ENCODE peak calls at places on chromosomes 13 and 19, in seven cellular contexts. W, A, C, I, J, S and X are unnamed samples.
A peak's percentile ranks its signal among the peaks of the same experiment; 100 is the strongest.

GRCh38 chr19:3986260-3987041 is 1.2 kb upstream of the EEF2 start:
- DNase-seq in W (no peak), A (no peak), C (peak; percentile 85), I (peak; percentile 78), J (no peak), S (peak; percentile 56), X (no peak)

GRCh38 chr13:28336193-28336657 is 158.7 kb downstream of the FLT1 start:
- DNase-seq in W (no peak), A (no peak), C (no peak), I (no peak), J (peak; percentile 21), S (peak; percentile 38), X (no peak)

GRCh38 chr19:10567696-10568443 is 909 bp downstream of the CDKN2D start:
- DNase-seq in W (no peak), A (no peak), C (no peak), I (no peak), J (no peak), S (no peak), X (no peak)

GRCh38 chr19:20999731-21000352 is 20.6 kb upstream of the ZNF430 start:
- DNase-seq in W (peak; percentile 94), A (peak; percentile 89), C (peak; percentile 65), I (peak; percentile 90), J (peak; percentile 77), S (peak; percentile 92), X (peak; percentile 81)

GRCh38 chr13:29594310-29594709 is 1.2 kb downstream of the SLC7A1 start:
- DNase-seq in W (peak; percentile 92), A (peak; percentile 68), C (peak; percentile 49), I (peak; percentile 69), J (peak; percentile 40), S (no peak), X (no peak)

GRCh38 chr19:8449830-8450229 is 5.1 kb downstream of the HNRNPM start:
- DNase-seq in W (no peak), A (no peak), C (no peak), I (peak; percentile 46), J (no peak), S (no peak), X (no peak)

GRCh38 chr19:19627716-19628498 is at the start of gene LPAR2:
- DNase-seq in W (no peak), A (no peak), C (no peak), I (peak; percentile 73), J (no peak), S (no peak), X (no peak)

GRCh38 chr19:34686455-34686854 is 9.0 kb downstream of the ZNF302 start:
- DNase-seq in W (no peak), A (no peak), C (no peak), I (no peak), J (no peak), S (no peak), X (no peak)

GRCh38 chr13:106276876-106277275 is 258.6 kb downstream of the EFNB2 start:
- DNase-seq in W (no peak), A (no peak), C (no peak), I (no peak), J (no peak), S (no peak), X (no peak)

GRCh38 chr13:51475727-51476521 is 23.1 kb upstream of the INTS6 start:
- DNase-seq in W (no peak), A (no peak), C (no peak), I (no peak), J (no peak), S (no peak), X (no peak)

GRCh38 chr19:43984687-43985000 is 656 bp downstream of the ZNF155 start:
- DNase-seq in W (no peak), A (no peak), C (no peak), I (no peak), J (no peak), S (peak; percentile 26), X (no peak)

GRCh38 chr19:33747273-33747672 is 49.4 kb upstream of the KCTD15 start:
- DNase-seq in W (no peak), A (no peak), C (no peak), I (no peak), J (no peak), S (no peak), X (no peak)

GRCh38 chr13:43425234-43425633 is 361.5 kb downstream of the ENOX1 start:
- DNase-seq in W (no peak), A (no peak), C (no peak), I (no peak), J (no peak), S (no peak), X (no peak)

GRCh38 chr19:49859838-49860715 is 7.3 kb downstream of the PNKP start:
- DNase-seq in W (no peak), A (no peak), C (no peak), I (no peak), J (no peak), S (no peak), X (no peak)

GRCh38 chr19:35458821-35459391 is 10.8 kb downstream of the FFAR2 start:
- DNase-seq in W (no peak), A (no peak), C (no peak), I (peak; percentile 87), J (no peak), S (no peak), X (no peak)

DNA sequence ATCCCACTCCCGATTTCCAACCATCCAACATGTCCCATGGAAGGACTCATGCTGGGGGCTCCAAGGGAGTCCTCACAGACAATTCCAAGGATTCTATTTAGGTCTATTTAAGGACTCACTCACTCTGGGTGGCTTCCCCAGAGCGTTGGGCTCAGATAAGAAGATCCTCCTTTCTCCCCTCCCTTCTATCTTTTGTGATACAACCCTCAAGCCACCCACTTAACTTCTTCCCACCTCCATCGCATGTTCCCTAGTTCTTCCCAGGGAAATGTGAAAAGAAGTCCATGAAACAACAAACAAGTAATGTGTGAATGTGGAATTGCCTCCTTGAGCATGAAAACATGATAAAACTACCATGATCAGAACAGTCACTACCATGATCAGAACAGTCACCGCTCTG is 29.4 kb downstream of the INSR start:
- DNase-seq in W (no peak), A (no peak), C (no peak), I (no peak), J (no peak), S (no peak), X (no peak)
- H3K27ac ChIP-seq in W (peak overlapping the region; percentile 41), A (no peak overlapping the region), C (no peak overlapping the region), I (peak overlapping the region; percentile 79), J (peak overlapping the region; percentile 92), S (peak overlapping the region; percentile 35), X (no peak overlapping the region)

DNA sequence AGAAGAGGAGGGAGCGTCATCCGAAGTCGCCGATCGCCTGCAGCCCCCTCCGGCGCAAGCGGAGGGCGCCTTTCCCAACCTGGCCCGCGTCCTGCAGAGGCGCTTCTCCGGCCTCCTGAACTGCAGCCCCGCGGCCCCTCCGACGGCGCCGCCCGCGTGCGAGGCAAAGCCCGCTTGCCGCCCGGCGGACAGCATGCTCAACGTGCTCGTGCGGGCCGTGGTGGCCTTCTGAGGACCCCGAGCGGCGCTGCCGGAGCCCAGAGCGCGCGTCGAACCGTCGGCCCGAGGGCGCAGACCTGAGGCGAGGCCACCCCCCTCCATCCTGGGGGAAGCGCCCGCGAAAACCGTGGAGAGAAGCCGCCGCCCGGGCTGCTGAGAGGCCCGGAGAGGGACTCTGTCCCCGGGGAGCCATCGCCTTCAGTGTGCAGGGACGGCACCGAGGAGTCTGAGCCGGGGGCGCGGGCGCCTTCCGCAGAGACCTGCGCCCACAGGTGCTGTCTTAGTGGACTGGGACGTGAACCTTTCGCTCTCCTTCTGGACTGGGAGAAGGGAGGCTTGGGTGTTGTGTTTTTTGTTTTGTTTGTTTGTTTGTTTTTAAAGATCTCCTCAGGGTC is 3.5 kb downstream of the IER2 start:
- DNase-seq in W (no peak), A (no peak), C (peak; percentile 73), I (peak; percentile 60), J (peak; percentile 59), S (no peak), X (no peak)
- TF ChIP-seq CTCF in W (peak; percentile 19), A (no peak), C (no peak), I (no peak), J (peak; percentile 17), S (no peak), X (peak; percentile 3)

GRCh38 chr19:42466521-42467436 is 24.0 kb upstream of the CXCL17 start:
- DNase-seq in W (no peak), A (no peak), C (no peak), I (no peak), J (no peak), S (no peak), X (no peak)
- H3K4me1 ChIP-seq in W (peaks cover 9% of the 10 kb centered on the region), A (no peaks in the 10 kb centered on the region), C (no peaks in the 10 kb centered on the region), I (peaks cover 7% of the 10 kb centered on the region), J (no peaks in the 10 kb centered on the region), S (peaks cover 17% of the 10 kb centered on the region), X (peaks cover 2% of the 10 kb centered on the region)

GRCh38 chr19:6279620-6279930 is 200 bp downstream of the MLLT1 start:
- DNase-seq in W (no peak), A (no peak), C (no peak), I (no peak), J (no peak), S (no peak), X (no peak)

GRCh38 chr19:6278051-6278450 is 1.7 kb downstream of the MLLT1 start:
- DNase-seq in W (no peak), A (no peak), C (no peak), I (no peak), J (no peak), S (no peak), X (no peak)

GRCh38 chr19:6276447-6276846 is 3.3 kb downstream of the MLLT1 start:
- DNase-seq in W (peak; percentile 93), A (peak; percentile 87), C (peak; percentile 94), I (peak; percentile 59), J (peak; percentile 81), S (peak; percentile 65), X (no peak)

GRCh38 chr19:6279931-6280591 is at the start of gene MLLT1:
- DNase-seq in W (peak; percentile 99), A (peak; percentile 95), C (peak; percentile 98), I (peak; percentile 96), J (peak; percentile 98), S (peak; percentile 98), X (peak; percentile 93)

DNA sequence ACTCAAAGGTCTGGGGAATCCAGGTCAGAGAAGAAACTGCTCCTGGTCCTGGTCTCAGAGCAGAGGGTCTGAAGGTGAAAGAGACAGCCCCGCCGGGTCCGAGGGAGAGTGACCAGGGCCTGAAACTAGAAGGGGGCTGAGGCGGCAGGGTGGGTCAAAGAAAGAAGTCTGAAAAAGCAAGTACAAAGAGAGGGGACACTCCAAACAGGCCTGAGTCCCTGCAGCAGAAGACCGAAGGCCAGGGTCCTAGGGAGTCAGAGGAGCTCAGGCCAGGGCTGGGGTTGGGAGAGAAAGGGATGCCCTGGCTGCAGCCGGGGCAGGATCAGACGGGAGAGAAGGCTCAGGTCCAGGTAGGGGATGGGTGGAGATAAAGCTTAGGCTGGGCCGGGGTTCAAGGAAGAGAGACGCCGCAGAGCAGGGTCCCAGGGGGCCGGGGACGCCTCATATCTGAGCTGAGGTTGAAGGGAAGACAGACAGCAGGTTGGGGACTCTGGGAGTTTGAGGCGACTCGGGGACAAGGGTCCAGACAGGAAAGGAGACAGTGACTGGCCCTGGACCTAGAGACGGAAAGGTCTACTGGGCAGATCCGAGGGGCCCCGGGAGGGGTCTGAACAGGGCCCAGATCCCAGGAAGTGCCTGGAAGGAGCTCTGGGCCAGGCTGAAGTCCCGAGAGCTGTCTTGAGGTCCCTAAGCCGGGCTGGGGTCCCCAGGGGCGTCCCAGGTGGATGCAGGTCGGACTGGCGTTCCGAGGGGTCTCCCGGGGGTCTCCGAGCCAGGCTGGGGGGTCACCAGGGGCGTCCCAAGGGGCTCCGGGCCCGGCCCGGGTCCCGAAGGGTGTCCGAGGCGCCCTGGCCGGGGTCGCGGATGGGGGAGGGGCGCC is 795 bp downstream of the MLLT1 start:
- DNase-seq in W (no peak), A (no peak), C (no peak), I (no peak), J (peak; percentile 45), S (no peak), X (no peak)
- H3K27ac ChIP-seq in W (peak overlapping the region; percentile 91), A (peak overlapping the region; percentile 78), C (peak overlapping the region; percentile 79), I (peak overlapping the region; percentile 76), J (peak overlapping the region; percentile 92), S (peak overlapping the region; percentile 90), X (peak overlapping the region; percentile 63)

GRCh38 chr13:109764474-109765292 is 21.7 kb downstream of the IRS2 start:
- DNase-seq in W (peak; percentile 90), A (no peak), C (no peak), I (no peak), J (no peak), S (no peak), X (no peak)
- TF ChIP-seq CTCF in W (no peak), A (no peak), C (peak; percentile 18), I (no peak), J (no peak), S (no peak), X (no peak)